ENCODE peak calls at places on chromosomes 12 and 14, in four cellular contexts. N, F, S and A are unnamed samples.

GRCh38 chr12:46384451-46385301 is 12.1 kb upstream of the SLC38A2 start:
- DNase-seq in S (no peak), F (no peak), N (no peak), A (no peak)

GRCh38 chr14:34056081-34056480 is 105.2 kb upstream of the EGLN3 start:
- DNase-seq in N (no peak), F (no peak), S (no peak), A (no peak)

GRCh38 chr12:71046215-71046614 is 111.6 kb downstream of the TSPAN8 start:
- DNase-seq in N (no peak), S (no peak), F (no peak), A (no peak)

GRCh38 chr12:8687846-8688601 is 9.8 kb upstream of the RIMKLB start:
- DNase-seq in F (peak; percentile 26), S (peak; percentile 27), N (peak; percentile 81), A (peak; percentile 74)

GRCh38 chr14:69708586-69709169 is 58.3 kb upstream of the SRSF5 start:
- DNase-seq in N (no peak), S (no peak), F (peak; percentile 83), A (peak; percentile 71)

GRCh38 chr14:85421166-85421877 is 108.6 kb upstream of the FLRT2 start:
- DNase-seq in F (no peak), S (no peak), N (peak; percentile 67), A (no peak)

GRCh38 chr14:101843665-101844064 is 82.2 kb downstream of the PPP2R5C start:
- DNase-seq in S (no peak), N (no peak), F (no peak), A (peak; percentile 93)

GRCh38 chr12:57552692-57553321 is 3.0 kb downstream of the KIF5A start:
- DNase-seq in S (no peak), N (no peak), F (peak; percentile 62), A (no peak)

GRCh38 chr14:106822905-106823304 is 1296.5 kb downstream of the TMEM121 start:
- DNase-seq in F (no peak), S (no peak), N (no peak), A (no peak)

GRCh38 chr14:71602524-71602923 is 329.7 kb upstream of the RGS6 start:
- DNase-seq in N (no peak), S (no peak), F (no peak), A (no peak)

GRCh38 chr14:52307376-52307775 is 6.7 kb upstream of the PTGER2 start:
- DNase-seq in F (no peak), N (peak; percentile 9), S (no peak), A (no peak)

GRCh38 chr12:30753233-30753632 is 1.5 kb downstream of the CAPRIN2 start:
- DNase-seq in F (peak; percentile 60), N (peak; percentile 33), S (no peak), A (peak; percentile 60)

GRCh38 chr12:67969134-67969782 is 20.0 kb upstream of the IFNG-AS1 start:
- DNase-seq in S (no peak), N (no peak), F (no peak), A (no peak)

GRCh38 chr14:89673499-89674225 is 256.6 kb upstream of the FOXN3 start:
- DNase-seq in S (no peak), N (peak; percentile 37), F (no peak), A (no peak)

DNA sequence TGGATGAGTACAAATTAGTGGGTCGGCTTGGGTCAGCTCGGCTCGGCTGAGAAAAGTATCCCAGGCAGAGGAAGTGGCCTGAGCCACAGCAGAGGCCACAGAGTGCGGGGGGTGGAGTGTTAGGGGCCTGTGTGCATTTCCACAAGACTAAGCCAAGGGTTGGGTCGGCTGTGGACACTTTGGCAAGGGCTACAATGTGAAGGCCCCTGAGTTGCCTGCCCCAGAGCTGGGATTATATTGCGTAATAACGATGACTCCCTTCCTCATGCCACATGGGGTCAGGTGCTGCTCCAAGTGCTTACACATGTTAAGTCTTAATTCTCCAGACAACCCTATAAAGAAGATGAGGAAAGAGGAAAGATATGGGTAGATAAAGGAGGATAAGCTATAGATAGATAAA is 11.4 kb downstream of the EVL start:
- DNase-seq in S (no peak), F (no peak), N (peak; percentile 43), A (no peak)
- TF ChIP-seq EZH2phosphoT487 in S (no peak), F (no peak), N (no peak), A (no peak)

DNA sequence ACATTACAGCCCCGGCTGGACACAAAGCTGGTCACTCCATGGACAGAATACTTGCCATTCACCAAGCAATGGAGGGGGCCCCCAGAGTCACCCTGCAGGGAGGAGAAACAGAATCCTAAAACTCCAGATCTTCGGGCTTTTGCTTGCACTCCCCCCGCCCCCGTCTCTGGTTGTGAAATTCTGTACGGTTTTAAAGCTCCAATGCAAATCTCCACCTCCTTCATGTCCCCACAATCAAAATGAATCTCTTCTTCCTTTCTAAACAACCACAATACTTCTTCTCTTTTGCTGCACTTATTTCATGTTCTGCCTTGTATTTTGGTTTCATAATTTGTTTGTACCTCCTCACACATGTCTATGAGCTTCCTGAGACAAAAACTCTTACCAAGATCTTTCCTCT is 5.8 kb upstream of the BIN2 start:
- DNase-seq in S (no peak), F (no peak), N (no peak), A (no peak)
- TF ChIP-seq EZH2phosphoT487 in S (no peak), F (no peak), N (no peak), A (no peak)

GRCh38 chr14:92655372-92655771 is 93.1 kb downstream of the LGMN start:
- DNase-seq in N (no peak), S (no peak), F (no peak), A (no peak)

GRCh38 chr14:92655802-92656201 is 92.6 kb downstream of the LGMN start:
- DNase-seq in F (no peak), S (no peak), N (no peak), A (no peak)

GRCh38 chr14:92656306-92656705 is 92.1 kb downstream of the LGMN start:
- DNase-seq in N (no peak), S (no peak), F (no peak), A (no peak)

GRCh38 chr14:92658160-92658559 is 90.3 kb downstream of the LGMN start:
- DNase-seq in S (no peak), N (no peak), F (no peak), A (no peak)

GRCh38 chr14:92657457-92658142 is 90.8 kb downstream of the LGMN start:
- DNase-seq in F (no peak), S (no peak), N (no peak), A (no peak)
- TF ChIP-seq EZH2phosphoT487 in F (no peak), S (no peak), N (no peak), A (no peak)

GRCh38 chr12:127272864-127273263 is 994.1 kb upstream of the TMEM132C start:
- DNase-seq in N (no peak), S (no peak), F (no peak), A (no peak)
- TF ChIP-seq EZH2phosphoT487 in N (no peak), S (no peak), F (no peak), A (no peak)

GRCh38 chr12:15334225-15334624 is 11.9 kb downstream of the PTPRO start:
- DNase-seq in F (no peak), S (no peak), N (no peak), A (no peak)

GRCh38 chr12:15336772-15337553 is 14.7 kb downstream of the PTPRO start:
- DNase-seq in F (no peak), N (no peak), S (no peak), A (no peak)
- TF ChIP-seq EZH2phosphoT487 in F (no peak), N (no peak), S (no peak), A (no peak)